ENCODE peak calls at places on chromosome 15, in five cellular contexts. Y is A673; O is CD4-positive, alpha-beta T cell; G is left lung; C is body of pancreas. P is an unnamed sample.
A peak's percentile ranks its signal among the peaks of the same experiment; 100 is the strongest.

GRCh38 chr15:65254237-65254820 is 32.4 kb downstream of the PARP16 start:
- DNase-seq in Y (no peak), C (no peak), O (no peak), G (no peak), P (no peak)

GRCh38 chr15:99857836-99858235 is 124.6 kb upstream of the LYSMD4 start:
- DNase-seq in C (no peak), O (no peak), Y (no peak), G (no peak), P (no peak)

GRCh38 chr15:64092864-64093626 is 593 bp downstream of the CIAO2A start:
- DNase-seq in O (peak; percentile 16), G (peak; percentile 63), C (peak; percentile 57), Y (peak; percentile 67), P (no peak)

GRCh38 chr15:83483612-83484011 is 36.5 kb downstream of the SH3GL3 start:
- DNase-seq in O (no peak), C (no peak), Y (no peak), G (no peak), P (no peak)

GRCh38 chr15:60379466-60380274 is 18.1 kb downstream of the ANXA2 start:
- DNase-seq in O (no peak), G (no peak), Y (peak; percentile 91), C (no peak), P (no peak)

GRCh38 chr15:52171386-52171785 is 19.8 kb downstream of the GNB5 start:
- DNase-seq in C (no peak), Y (no peak), O (no peak), G (no peak), P (no peak)

GRCh38 chr15:50908209-50909043 is at the start of gene AP4E1:
- DNase-seq in C (peak; percentile 92), Y (peak; percentile 96), O (peak; percentile 92), G (peak; percentile 93), P (peak; percentile 93)

GRCh38 chr15:66588971-66589370 is 23.2 kb upstream of the LCTL start:
- DNase-seq in O (no peak), G (no peak), C (no peak), Y (no peak), P (no peak)

GRCh38 chr15:74173545-74174215 is at the start of gene ISLR:
- DNase-seq in Y (peak; percentile 30), C (peak; percentile 9), O (no peak), G (peak; percentile 34), P (no peak)

GRCh38 chr15:101652783-101653430 is 726 bp upstream of the TM2D3 start:
- DNase-seq in Y (peak; percentile 24), O (peak; percentile 9), C (peak; percentile 22), G (peak; percentile 54), P (no peak)

GRCh38 chr15:70002897-70003296 is 94.8 kb downstream of the TLE3 start:
- DNase-seq in G (no peak), C (no peak), Y (no peak), O (no peak), P (no peak)

GRCh38 chr15:90214553-90215205 is 13.5 kb downstream of the SEMA4B start:
- DNase-seq in O (no peak), Y (no peak), C (no peak), G (no peak), P (no peak)

GRCh38 chr15:88390502-88390901 is 76.7 kb downstream of the MRPL46 start:
- DNase-seq in C (no peak), Y (no peak), O (no peak), G (no peak), P (no peak)

GRCh38 chr15:62672268-62672667 is 370.3 kb upstream of the TPM1 start:
- DNase-seq in Y (no peak), C (no peak), O (no peak), G (no peak), P (no peak)

GRCh38 chr15:65550681-65551098 is 20.4 kb downstream of the HACD3 start:
- DNase-seq in O (no peak), Y (no peak), C (no peak), G (no peak), P (no peak)

GRCh38 chr15:40421246-40422157 is 15.9 kb downstream of the IVD start:
- DNase-seq in Y (peak; percentile 78), G (peak; percentile 85), O (peak; percentile 78), C (peak; percentile 84), P (peak; percentile 83)

GRCh38 chr15:44468713-44469385 is 41.4 kb downstream of the CTDSPL2 start:
- DNase-seq in Y (no peak), O (no peak), G (no peak), C (no peak), P (no peak)

GRCh38 chr15:49082960-49083359 is 36.7 kb upstream of the SECISBP2L start:
- DNase-seq in O (no peak), G (no peak), Y (no peak), C (no peak), P (no peak)

GRCh38 chr15:72231847-72232461 is 964 bp upstream of the PKM start:
- DNase-seq in C (no peak), G (peak; percentile 58), Y (peak; percentile 70), O (peak; percentile 57), P (no peak)

GRCh38 chr15:69398541-69398940 is 15.6 kb upstream of the KIF23 start:
- DNase-seq in Y (no peak), G (no peak), O (no peak), C (no peak), P (no peak)

GRCh38 chr15:93037341-93038063 is 51.5 kb downstream of the RGMA start:
- DNase-seq in G (peak; percentile 76), C (no peak), Y (no peak), O (no peak), P (peak; percentile 2)

GRCh38 chr15:22912256-22912655 is 67.9 kb downstream of the CYFIP1 start:
- DNase-seq in Y (no peak), O (no peak), C (no peak), G (no peak), P (no peak)

DNA sequence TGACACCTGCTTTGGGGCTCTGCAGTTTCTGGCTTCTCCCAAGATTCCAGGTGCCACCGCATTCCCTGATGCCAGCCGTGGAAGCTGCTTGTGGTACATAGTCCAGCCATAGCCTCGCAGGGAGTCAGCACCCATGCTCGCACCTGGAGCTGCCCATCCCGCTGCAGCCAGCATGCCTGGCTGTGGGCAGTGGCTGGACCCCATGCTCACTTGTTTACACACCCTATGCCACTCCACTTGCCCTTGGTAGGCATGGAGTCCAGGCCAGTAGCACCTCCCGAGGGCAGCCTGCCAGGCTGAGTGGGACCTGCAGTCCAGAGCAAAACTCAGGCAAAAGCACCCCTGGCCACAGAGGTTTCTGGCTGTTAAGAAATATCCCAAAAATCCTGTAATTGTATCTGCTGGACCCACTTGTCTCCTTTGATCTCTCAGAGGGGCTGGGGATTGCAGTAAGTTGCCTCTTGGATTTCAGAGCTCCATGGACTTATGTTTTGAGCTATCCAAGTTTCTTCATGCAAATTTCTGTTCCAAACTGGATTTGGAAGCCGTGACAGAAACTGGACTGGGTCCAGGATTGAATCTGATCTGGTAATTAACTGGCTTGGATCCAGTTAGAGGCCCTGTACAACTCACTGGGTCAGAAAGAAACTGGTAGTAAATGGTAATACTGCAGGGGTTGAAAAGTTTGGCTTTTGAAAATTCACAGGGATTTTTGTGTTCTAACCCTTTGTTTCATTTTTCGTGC is 149.3 kb downstream of the FMN1 start:
- DNase-seq in G (no peak), C (no peak), O (no peak), Y (peak; percentile 24), P (no peak)
- H3K9me3 ChIP-seq in G (no peaks in the 10 kb centered on the region), C (peaks cover 6% of the 10 kb centered on the region), O (peaks cover 7% of the 10 kb centered on the region), Y (peaks cover 24% of the 10 kb centered on the region), P (peaks cover 3% of the 10 kb centered on the region)

GRCh38 chr15:20407553-20407952 is 134.0 kb downstream of the GOLGA6L6 start:
- DNase-seq in Y (no peak), C (no peak), G (no peak), O (no peak), P (no peak)

DNA sequence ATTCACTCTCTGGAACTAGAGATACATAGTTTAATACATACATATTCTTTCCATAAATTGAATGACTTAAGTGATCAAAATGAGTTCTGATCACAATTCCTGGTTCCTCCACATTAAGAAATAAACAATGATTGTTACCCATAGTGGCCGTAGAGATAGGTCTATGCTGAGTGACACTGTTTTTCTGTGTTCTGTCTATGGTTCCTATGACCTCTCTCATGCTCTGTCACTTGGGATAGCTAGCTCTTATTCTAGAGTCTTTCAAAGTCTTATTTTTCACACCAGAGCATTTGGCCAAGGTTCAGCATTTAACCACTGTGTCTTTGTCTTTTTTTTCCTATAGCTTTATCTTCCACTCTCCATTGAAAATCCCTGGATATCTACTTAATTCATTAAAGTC is 132.4 kb downstream of the GOLGA6L6 start:
- DNase-seq in Y (no peak), O (no peak), C (no peak), G (no peak), P (no peak)
- H3K9me3 ChIP-seq in Y (peaks cover 57% of the 10 kb centered on the region), O (peaks cover 7% of the 10 kb centered on the region), C (no peaks in the 10 kb centered on the region), G (no peaks in the 10 kb centered on the region), P (no peaks in the 10 kb centered on the region)

DNA sequence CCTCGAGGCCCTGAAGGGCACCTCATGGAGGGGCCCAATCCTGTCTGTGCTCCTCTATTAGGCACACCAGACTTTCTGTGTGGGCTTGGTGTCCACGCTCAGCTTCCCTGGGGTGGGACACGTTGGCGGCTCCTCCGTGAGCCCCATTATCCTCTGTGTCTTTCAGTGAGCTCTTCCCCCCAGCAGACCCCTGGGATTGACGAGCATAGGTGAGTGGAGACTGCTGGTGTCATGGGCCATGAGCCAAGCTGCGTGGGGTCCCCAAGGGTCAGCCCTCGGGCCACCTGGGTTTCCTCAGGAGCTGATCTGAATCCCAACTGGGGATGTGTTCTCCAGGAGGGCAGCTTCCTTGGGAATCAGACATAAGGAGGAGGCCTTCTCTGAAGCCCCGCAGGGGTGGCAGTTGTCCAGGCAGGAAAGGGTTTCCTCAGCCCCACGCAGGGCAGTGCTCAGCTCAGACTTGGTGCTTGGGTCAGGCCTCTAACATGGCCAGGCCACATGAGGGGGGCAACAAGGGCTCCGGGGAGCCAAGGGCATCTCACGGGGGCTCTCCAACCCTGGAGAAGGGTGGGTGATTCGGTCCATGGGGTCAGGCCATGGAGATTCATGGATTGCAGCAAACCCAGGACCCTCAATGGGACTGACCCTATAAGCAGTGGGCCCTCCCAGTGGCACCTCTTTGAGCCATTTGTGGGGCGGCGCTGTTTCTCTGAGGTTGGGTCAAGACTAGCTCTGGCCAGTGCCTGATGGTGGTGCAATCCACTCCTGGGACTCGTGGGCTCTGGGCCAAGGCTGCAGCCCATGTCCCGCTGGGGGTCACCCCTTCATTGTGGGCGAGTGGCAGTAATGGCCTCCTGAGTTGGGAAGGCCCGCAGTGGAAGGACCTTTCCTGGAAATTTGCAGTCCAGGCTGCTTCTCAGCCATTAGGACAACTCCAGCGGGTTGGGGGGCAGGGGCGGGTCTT is 222.5 kb downstream of the SNRPN start:
- DNase-seq in O (no peak), G (peak; percentile 17), Y (no peak), C (peak; percentile 0), P (peak; percentile 6)
- H3K9me3 ChIP-seq in O (peaks cover 55% of the 10 kb centered on the region), G (no peaks in the 10 kb centered on the region), Y (peaks cover 41% of the 10 kb centered on the region), C (peaks cover 20% of the 10 kb centered on the region), P (no peaks in the 10 kb centered on the region)

GRCh38 chr15:95431518-95431917 is 899.0 kb upstream of the NR2F2 start:
- DNase-seq in C (no peak), Y (no peak), O (no peak), G (no peak), P (no peak)

GRCh38 chr15:95422255-95422654 is 908.2 kb upstream of the NR2F2 start:
- DNase-seq in O (no peak), G (no peak), C (no peak), Y (no peak), P (no peak)

GRCh38 chr15:95429345-95429744 is 901.2 kb upstream of the NR2F2 start:
- DNase-seq in G (no peak), C (no peak), Y (peak; percentile 35), O (no peak), P (no peak)

DNA sequence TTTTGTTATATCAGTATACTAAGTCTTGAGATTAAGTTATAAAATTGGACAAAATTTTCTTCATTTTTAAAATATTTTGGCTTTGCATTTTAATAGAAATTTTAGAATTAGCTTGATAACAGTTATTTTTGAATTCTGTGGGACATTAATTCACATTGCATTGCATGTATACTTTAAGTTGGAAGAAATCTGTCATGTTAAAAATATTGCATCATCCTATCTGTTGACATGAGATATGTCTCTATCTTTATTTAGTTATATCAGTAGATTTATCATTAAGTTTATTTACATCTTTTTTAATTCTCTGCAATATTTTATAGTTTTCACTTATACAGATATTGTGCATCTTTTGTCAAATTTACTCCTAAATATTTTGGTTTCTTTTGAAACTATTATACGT is 904.6 kb upstream of the NR2F2 start:
- DNase-seq in G (no peak), C (no peak), Y (no peak), O (no peak), P (no peak)
- H3K9me3 ChIP-seq in G (no peaks in the 10 kb centered on the region), C (no peaks in the 10 kb centered on the region), Y (peaks cover 11% of the 10 kb centered on the region), O (peaks cover 11% of the 10 kb centered on the region), P (no peaks in the 10 kb centered on the region)

P was measured in T-helper 17 cell.